ENCODE peak calls at places on chromosomes 6 and 20, in six cellular contexts. R is AG09309; H is heart right ventricle; E is activated CD8-positive, alpha-beta T cell treated with anti-CD3 and anti-CD28 coated beads for 36 hours; W is upper lobe of right lung; T is astrocyte of the spinal cord. Y is an unnamed sample.

GRCh38 chr6:124970243-124970642 is 8.0 kb downstream of the RNF217 start:
- DNase-seq in R (no peak), H (no peak), E (no peak), W (no peak), T (no peak), Y (no peak)

GRCh38 chr20:49887251-49887827 is 28.0 kb downstream of the SPATA2 start:
- DNase-seq in R (no peak), H (peak), E (no peak), W (no peak), T (no peak), Y (no peak)

GRCh38 chr6:32938494-32938893 is 2.3 kb downstream of the HLA-DMB start:
- DNase-seq in R (no peak), H (no peak), E (no peak), W (no peak), T (no peak), Y (no peak)

GRCh38 chr6:54935739-54936138 is 89.2 kb downstream of the FAM83B start:
- DNase-seq in R (peak), H (no peak), E (no peak), W (no peak), T (peak), Y (no peak)

GRCh38 chr20:57177636-57178280 is 88.7 kb downstream of the BMP7 start:
- DNase-seq in R (no peak), H (no peak), E (no peak), W (no peak), T (no peak), Y (no peak)

GRCh38 chr20:266604-267562 is 9.4 kb downstream of the DEFB132 start:
- DNase-seq in R (peak), H (peak), E (peak), W (peak), T (peak), Y (peak)

GRCh38 chr6:154842828-154843227 is 109.6 kb downstream of the SCAF8 start:
- DNase-seq in R (no peak), H (no peak), E (no peak), W (no peak), T (no peak), Y (no peak)

GRCh38 chr20:45845452-45845851 is 11.7 kb downstream of the ACOT8 start:
- DNase-seq in R (no peak), H (no peak), E (no peak), W (no peak), T (no peak), Y (no peak)

GRCh38 chr6:105688573-105688972 is 285.7 kb upstream of the PREP start:
- DNase-seq in R (no peak), H (no peak), E (peak), W (no peak), T (no peak), Y (no peak)

GRCh38 chr20:49460916-49461315 is 21.6 kb downstream of the KCNB1 start:
- DNase-seq in R (no peak), H (no peak), E (no peak), W (no peak), T (peak), Y (no peak)

GRCh38 chr20:61482425-61482887 is 230.4 kb downstream of the CDH4 start:
- DNase-seq in R (no peak), H (no peak), E (no peak), W (no peak), T (no peak), Y (no peak)

GRCh38 chr6:133017581-133017980 is 203.2 kb downstream of the RPS12 start:
- DNase-seq in R (no peak), H (no peak), E (no peak), W (no peak), T (peak), Y (no peak)

GRCh38 chr6:52603000-52603795 is 26.3 kb upstream of the TRAM2 start:
- DNase-seq in R (no peak), H (no peak), E (no peak), W (no peak), T (peak), Y (no peak)

GRCh38 chr6:146856296-146856695 is 257.5 kb downstream of the ADGB start:
- DNase-seq in R (no peak), H (no peak), E (peak), W (no peak), T (no peak), Y (peak)

GRCh38 chr6:45116714-45117410 is 211.3 kb upstream of the RUNX2 start:
- DNase-seq in R (peak), H (no peak), E (no peak), W (no peak), T (peak), Y (no peak)

GRCh38 chr6:26103141-26103769 is 16.0 kb downstream of the HFE start:
- DNase-seq in R (no peak), H (no peak), E (no peak), W (no peak), T (peak), Y (no peak)

GRCh38 chr6:108667984-108668383 is 107.3 kb downstream of the FOXO3 start:
- DNase-seq in R (no peak), H (no peak), E (no peak), W (no peak), T (peak), Y (no peak)

GRCh38 chr20:40692240-40693011 is 3.4 kb upstream of the MAFB start:
- DNase-seq in R (no peak), H (no peak), E (no peak), W (no peak), T (no peak), Y (no peak)

GRCh38 chr6:163738304-163738703 is 323.8 kb downstream of the QKI start:
- DNase-seq in R (no peak), H (no peak), E (no peak), W (no peak), T (no peak), Y (no peak)

GRCh38 chr20:12660918-12661317 is 347.9 kb upstream of the SPTLC3 start:
- DNase-seq in R (no peak), H (no peak), E (no peak), W (no peak), T (no peak), Y (no peak)

GRCh38 chr6:107419747-107420146 is 39.6 kb downstream of the PDSS2 start:
- DNase-seq in R (no peak), H (no peak), E (no peak), W (no peak), T (peak), Y (no peak)

GRCh38 chr20:32232487-32232886 is 24.8 kb downstream of the POFUT1 start:
- DNase-seq in R (no peak), H (no peak), E (peak), W (no peak), T (no peak), Y (no peak)

GRCh38 chr20:5539656-5540055 is 210.5 kb upstream of the SHLD1 start:
- DNase-seq in R (no peak), H (no peak), E (no peak), W (no peak), T (no peak), Y (no peak)

GRCh38 chr6:93779086-93779858 is 359.9 kb upstream of the EPHA7 start:
- DNase-seq in R (no peak), H (peak), E (no peak), W (no peak), T (peak), Y (no peak)

GRCh38 chr20:61956396-61957342 is 109.0 kb downstream of the TAF4 start:
- DNase-seq in R (no peak), H (no peak), E (no peak), W (no peak), T (peak), Y (no peak)

GRCh38 chr6:44285552-44286284 is 15.5 kb downstream of the TMEM151B start:
- DNase-seq in R (no peak), H (no peak), E (no peak), W (no peak), T (peak), Y (no peak)

GRCh38 chr6:23301546-23301945 is 732.2 kb downstream of the HDGFL1 start:
- DNase-seq in R (no peak), H (no peak), E (no peak), W (no peak), T (peak), Y (no peak)

GRCh38 chr20:54475334-54476287 is at the start of gene DOK5:
- DNase-seq in R (no peak), H (peak), E (no peak), W (no peak), T (peak), Y (no peak)

GRCh38 chr20:58864346-58864745 is 11.8 kb downstream of the GNAS start:
- DNase-seq in R (no peak), H (no peak), E (no peak), W (no peak), T (no peak), Y (no peak)
- TF ChIP-seq CTCF in R (peak), H (no peak), E (peak), W (no peak), T (no peak), Y (peak)

GRCh38 chr6:35497571-35498406 is 910 bp upstream of the TEAD3 start:
- DNase-seq in R (peak), H (peak), E (peak), W (peak), T (peak), Y (peak)
- TF ChIP-seq CTCF in R (no peak), H (no peak), E (no peak), W (no peak), T (no peak), Y (no peak)

GRCh38 chr6:6191476-6191875 is 129.0 kb downstream of the F13A1 start:
- DNase-seq in R (no peak), H (no peak), E (no peak), W (no peak), T (no peak), Y (no peak)
- TF ChIP-seq CTCF in R (no peak), H (no peak), E (no peak), W (no peak), T (no peak), Y (no peak)

GRCh38 chr6:65259080-65259479 is 447.9 kb downstream of the EYS start:
- DNase-seq in R (no peak), H (no peak), E (no peak), W (no peak), T (peak), Y (no peak)
- TF ChIP-seq CTCF in R (no peak), H (no peak), E (no peak), W (no peak), T (peak), Y (no peak)

DNA sequence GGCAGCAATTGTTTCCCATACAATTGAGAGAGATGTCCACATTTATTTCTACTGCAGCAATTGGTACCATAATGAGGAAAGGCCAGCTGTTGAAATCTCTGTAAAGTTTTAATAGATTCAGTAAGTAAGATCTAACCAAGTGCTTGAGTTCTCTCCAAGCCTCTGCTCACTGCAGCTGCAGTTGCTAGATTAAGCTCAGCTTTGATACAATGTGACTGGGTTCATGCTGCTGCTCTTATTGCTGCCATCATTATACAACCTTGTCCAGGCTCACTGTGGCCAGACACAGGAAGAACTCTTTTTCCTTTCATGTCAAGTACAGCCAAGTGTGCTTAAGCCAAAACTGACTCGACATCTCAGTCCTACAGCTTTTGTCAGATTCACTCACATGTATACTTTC is 423.5 kb downstream of the GJA1 start:
- DNase-seq in R (no peak), H (no peak), E (no peak), W (no peak), T (no peak), Y (no peak)
- TF ChIP-seq CTCF in R (no peak), H (no peak), E (no peak), W (no peak), T (no peak), Y (no peak)

GRCh38 chr6:91575032-91575431 is 988.2 kb upstream of the MAP3K7 start:
- DNase-seq in R (no peak), H (no peak), E (no peak), W (no peak), T (peak), Y (no peak)
- TF ChIP-seq CTCF in R (no peak), H (no peak), E (no peak), W (no peak), T (no peak), Y (no peak)

GRCh38 chr6:13526718-13527668 is 39.6 kb upstream of the GFOD1 start:
- DNase-seq in R (no peak), H (peak), E (peak), W (no peak), T (no peak), Y (peak)
- TF ChIP-seq CTCF in R (no peak), H (no peak), E (no peak), W (no peak), T (no peak), Y (no peak)

GRCh38 chr6:90105766-90106165 is 190.9 kb downstream of the BACH2 start:
- DNase-seq in R (no peak), H (no peak), E (no peak), W (no peak), T (no peak), Y (no peak)

GRCh38 chr6:90106449-90106848 is 190.2 kb downstream of the BACH2 start:
- DNase-seq in R (no peak), H (no peak), E (peak), W (no peak), T (no peak), Y (no peak)

GRCh38 chr6:90109141-90109540 is 187.5 kb downstream of the BACH2 start:
- DNase-seq in R (no peak), H (no peak), E (peak), W (no peak), T (no peak), Y (no peak)

GRCh38 chr6:90110971-90111370 is 185.7 kb downstream of the BACH2 start:
- DNase-seq in R (no peak), H (no peak), E (peak), W (no peak), T (no peak), Y (no peak)

DNA sequence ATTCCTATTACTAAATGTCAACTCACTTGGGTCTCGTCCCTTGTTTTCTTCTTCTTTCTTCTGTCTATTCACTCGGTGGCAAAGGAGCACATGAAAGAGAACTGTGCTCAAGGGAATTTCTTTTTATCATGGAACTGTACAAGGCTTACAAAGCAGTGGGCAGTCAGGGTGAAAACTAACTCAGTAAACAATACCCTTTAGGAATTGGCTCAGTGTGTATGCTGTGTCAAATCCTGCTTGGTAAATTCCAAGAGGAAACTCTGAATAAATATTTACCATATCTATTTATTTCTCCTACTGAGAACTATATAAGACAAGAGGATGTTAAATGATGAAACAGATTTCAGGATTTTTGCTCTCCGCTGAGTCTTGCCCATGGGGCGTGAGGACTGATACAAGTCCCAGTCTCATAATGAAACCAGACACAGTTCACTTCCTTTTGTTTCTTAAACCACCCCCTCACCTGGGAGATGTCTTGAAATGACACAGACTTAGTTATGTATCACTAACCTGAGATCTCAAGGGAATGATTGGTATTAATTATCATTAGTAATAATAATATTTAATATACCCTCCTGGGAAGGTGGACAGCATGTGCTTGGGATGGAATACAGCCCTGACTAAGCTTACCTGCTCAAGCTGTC is 188.8 kb downstream of the BACH2 start:
- DNase-seq in R (no peak), H (no peak), E (peak), W (no peak), T (no peak), Y (peak)
- TF ChIP-seq CTCF in R (no peak), H (no peak), E (no peak), W (no peak), T (no peak), Y (no peak)

GRCh38 chr6:161101517-161101916 is 109.9 kb downstream of the MAP3K4 start:
- DNase-seq in R (no peak), H (no peak), E (no peak), W (no peak), T (peak), Y (no peak)
- TF ChIP-seq CTCF in R (peak), H (peak), E (no peak), W (peak), T (peak), Y (peak)

Y was measured in GM10248.